ENCODE peak calls at places on chromosomes 6 and 20, in four cellular contexts. H is OCI-M1, S is right cardiac atrium, J is NCI-H748 treated with DMSO at 0.1 percent for 48 hours. I is an unnamed sample.

GRCh38 chr6:160455484-160456213 is 107.5 kb downstream of the SLC22A3 start:
- DNase-seq in H (peak; percentile 73), S (peak; percentile 40), J (peak; percentile 15), I (peak; percentile 50)

GRCh38 chr20:59994697-59995122 is 36.5 kb downstream of the CDH26 start:
- DNase-seq in J (no peak), H (no peak), S (peak; percentile 36), I (peak; percentile 45)

GRCh38 chr20:48465271-48465670 is 362.5 kb downstream of the PREX1 start:
- DNase-seq in S (no peak), J (no peak), H (no peak), I (no peak)

GRCh38 chr6:31806470-31807272 is at the start of gene LSM2:
- DNase-seq in J (peak; percentile 96), S (peak; percentile 99), H (peak; percentile 99), I (peak; percentile 98)

GRCh38 chr6:139248911-139249310 is 42.9 kb downstream of the TXLNB start:
- DNase-seq in S (no peak), H (no peak), J (no peak), I (no peak)

GRCh38 chr6:81476881-81477280 is 275.6 kb downstream of the TENT5A start:
- DNase-seq in S (no peak), J (no peak), H (no peak), I (no peak)

GRCh38 chr20:46757754-46758678 is 48.6 kb downstream of the SLC2A10 start:
- DNase-seq in J (peak; percentile 44), H (peak; percentile 80), S (peak; percentile 42), I (peak; percentile 38)

GRCh38 chr20:5729348-5729747 is 20.9 kb upstream of the SHLD1 start:
- DNase-seq in S (no peak), J (no peak), H (no peak), I (no peak)

GRCh38 chr6:74749211-74750142 is 456.4 kb downstream of the COL12A1 start:
- DNase-seq in H (no peak), J (no peak), S (no peak), I (no peak)

GRCh38 chr20:40717343-40717865 is 28.4 kb upstream of the MAFB start:
- DNase-seq in H (no peak), J (no peak), S (no peak), I (no peak)

GRCh38 chr6:51432481-51432880 is 613.8 kb downstream of the TFAP2B start:
- DNase-seq in S (no peak), H (no peak), J (no peak), I (no peak)

I was measured in left cardiac atrium.